ENCODE peak calls at places on chromosomes 7 and 10, in eight cellular contexts. One of them, this sample, is unnamed.

GRCh38 chr10:88116491-88116890 is 253.1 kb downstream of the PTEN start:
- DNase-seq in A549: no peak
- DNase-seq in breast epithelium: no peak
- DNase-seq in HT-29: no peak
- DNase-seq in iPS-NIHi11: no peak
- DNase-seq in cardiac fibroblast: no peak
- DNase-seq in HEK293T: no peak
- DNase-seq in retinal pigment epithelial cell: no peak
- DNase-seq in this sample: no peak

GRCh38 chr7:48042216-48042615 is 6.9 kb downstream of the C7orf57 start:
- DNase-seq in breast epithelium: no peak
- DNase-seq in HEK293T: no peak
- DNase-seq in retinal pigment epithelial cell: no peak
- DNase-seq in A549: no peak
- DNase-seq in cardiac fibroblast: peak; percentile 62
- DNase-seq in iPS-NIHi11: no peak
- DNase-seq in HT-29: no peak
- DNase-seq in this sample: no peak

GRCh38 chr10:3775671-3776551 is 9.1 kb downstream of the KLF6 start:
- DNase-seq in HT-29: no peak
- DNase-seq in cardiac fibroblast: peak; percentile 71
- DNase-seq in retinal pigment epithelial cell: no peak
- DNase-seq in iPS-NIHi11: peak; percentile 42
- DNase-seq in breast epithelium: no peak
- DNase-seq in A549: no peak
- DNase-seq in HEK293T: no peak
- DNase-seq in this sample: peak; percentile 46

GRCh38 chr7:29765392-29765979 is 40.8 kb upstream of the WIPF3 start:
- DNase-seq in HEK293T: no peak
- DNase-seq in retinal pigment epithelial cell: no peak
- DNase-seq in breast epithelium: no peak
- DNase-seq in HT-29: no peak
- DNase-seq in iPS-NIHi11: no peak
- DNase-seq in A549: no peak
- DNase-seq in cardiac fibroblast: no peak
- DNase-seq in this sample: no peak

GRCh38 chr7:118573065-118573464 is 348.6 kb downstream of the ANKRD7 start:
- DNase-seq in breast epithelium: no peak
- DNase-seq in A549: no peak
- DNase-seq in retinal pigment epithelial cell: no peak
- DNase-seq in HEK293T: no peak
- DNase-seq in HT-29: no peak
- DNase-seq in iPS-NIHi11: no peak
- DNase-seq in cardiac fibroblast: no peak
- DNase-seq in this sample: no peak

GRCh38 chr7:33091111-33091531 is 18.1 kb downstream of the RP9 start:
- DNase-seq in breast epithelium: no peak
- DNase-seq in HEK293T: no peak
- DNase-seq in cardiac fibroblast: peak; percentile 51
- DNase-seq in iPS-NIHi11: no peak
- DNase-seq in retinal pigment epithelial cell: no peak
- DNase-seq in HT-29: no peak
- DNase-seq in A549: no peak
- DNase-seq in this sample: no peak

GRCh38 chr7:11557627-11558026 is 274.4 kb downstream of the THSD7A start:
- DNase-seq in HT-29: peak; percentile 61
- DNase-seq in A549: no peak
- DNase-seq in HEK293T: peak; percentile 40
- DNase-seq in breast epithelium: no peak
- DNase-seq in iPS-NIHi11: peak; percentile 70
- DNase-seq in cardiac fibroblast: peak; percentile 55
- DNase-seq in retinal pigment epithelial cell: no peak
- DNase-seq in this sample: peak; percentile 66

GRCh38 chr10:93991596-93992284 is 2.0 kb upstream of the PLCE1 start:
- DNase-seq in HEK293T: peak; percentile 47
- DNase-seq in HT-29: peak; percentile 66
- DNase-seq in iPS-NIHi11: peak; percentile 73
- DNase-seq in cardiac fibroblast: peak; percentile 87
- DNase-seq in retinal pigment epithelial cell: peak; percentile 67
- DNase-seq in A549: peak; percentile 86
- DNase-seq in breast epithelium: no peak
- DNase-seq in this sample: peak; percentile 63

GRCh38 chr10:85642082-85642420 is 724.5 kb downstream of the GRID1 start:
- DNase-seq in A549: no peak
- DNase-seq in cardiac fibroblast: peak; percentile 2
- DNase-seq in HEK293T: no peak
- DNase-seq in iPS-NIHi11: no peak
- DNase-seq in HT-29: no peak
- DNase-seq in retinal pigment epithelial cell: peak; percentile 9
- DNase-seq in breast epithelium: no peak
- DNase-seq in this sample: peak; percentile 16

This sample was measured in Calu3.